ENCODE peak calls at places on chromosomes 12 and 14, in four cellular contexts. One of them, this sample, is unnamed.

GRCh38 chr14:72892879-72893635 is 844 bp downstream of the DPF3 start:
- DNase-seq in foreskin melanocyte: peak; percentile 15
- DNase-seq in activated B cell treated with CpG ODN at 0.5 μM for 24 hours: peak; percentile 42
- DNase-seq in NCI-H1436: no peak
- DNase-seq in this sample: no peak

GRCh38 chr14:57418999-57419398 is 28.6 kb downstream of the NAA30 start:
- DNase-seq in foreskin melanocyte: no peak
- DNase-seq in activated B cell treated with CpG ODN at 0.5 μM for 24 hours: no peak
- DNase-seq in NCI-H1436: no peak
- DNase-seq in this sample: no peak

GRCh38 chr12:92673756-92674155 is 29.0 kb upstream of the PLEKHG7 start:
- DNase-seq in foreskin melanocyte: no peak
- DNase-seq in activated B cell treated with CpG ODN at 0.5 μM for 24 hours: no peak
- DNase-seq in NCI-H1436: no peak
- DNase-seq in this sample: no peak

GRCh38 chr12:7989827-7990491 is 42.6 kb upstream of the FOXJ2 start:
- DNase-seq in foreskin melanocyte: no peak
- DNase-seq in activated B cell treated with CpG ODN at 0.5 μM for 24 hours: no peak
- DNase-seq in NCI-H1436: no peak
- DNase-seq in this sample: no peak

GRCh38 chr12:32548691-32549412 is 130.2 kb upstream of the DNM1L start:
- DNase-seq in foreskin melanocyte: no peak
- DNase-seq in activated B cell treated with CpG ODN at 0.5 μM for 24 hours: no peak
- DNase-seq in NCI-H1436: no peak
- DNase-seq in this sample: no peak

GRCh38 chr14:50920482-50921225 is 23.6 kb downstream of the PYGL start:
- DNase-seq in foreskin melanocyte: peak; percentile 89
- DNase-seq in activated B cell treated with CpG ODN at 0.5 μM for 24 hours: no peak
- DNase-seq in NCI-H1436: no peak
- DNase-seq in this sample: peak; percentile 19

GRCh38 chr14:71498151-71498734 is 434.0 kb upstream of the RGS6 start:
- DNase-seq in foreskin melanocyte: no peak
- DNase-seq in activated B cell treated with CpG ODN at 0.5 μM for 24 hours: no peak
- DNase-seq in NCI-H1436: no peak
- DNase-seq in this sample: no peak

GRCh38 chr14:22824711-22825359 is 4.9 kb upstream of the MRPL52 start:
- DNase-seq in foreskin melanocyte: no peak
- DNase-seq in activated B cell treated with CpG ODN at 0.5 μM for 24 hours: no peak
- DNase-seq in NCI-H1436: no peak
- DNase-seq in this sample: no peak

GRCh38 chr12:119627686-119628085 is 34.1 kb downstream of the TMEM233 start:
- DNase-seq in foreskin melanocyte: no peak
- DNase-seq in activated B cell treated with CpG ODN at 0.5 μM for 24 hours: no peak
- DNase-seq in NCI-H1436: no peak
- DNase-seq in this sample: no peak

GRCh38 chr14:80215756-80216581 is 4.7 kb upstream of the DIO2 start:
- DNase-seq in foreskin melanocyte: no peak
- DNase-seq in activated B cell treated with CpG ODN at 0.5 μM for 24 hours: no peak
- DNase-seq in NCI-H1436: no peak
- DNase-seq in this sample: no peak